ENCODE peak calls at places on chromosomes 3 and 15, in five cellular contexts. M, N, J, Y and O are unnamed samples.
A peak's percentile ranks its signal among the peaks of the same experiment; 100 is the strongest.

GRCh38 chr3:33299395-33300081 is 22.3 kb downstream of the FBXL2 start:
- DNase-seq in J (peak; percentile 78), Y (no peak), M (no peak), N (no peak), O (peak; percentile 70)

GRCh38 chr3:71847794-71848193 is 62.8 kb upstream of the PROK2 start:
- DNase-seq in M (no peak), J (no peak), Y (no peak), N (no peak), O (no peak)

GRCh38 chr3:171459130-171459941 is 869 bp downstream of the TNIK start:
- DNase-seq in N (peak; percentile 38), Y (peak; percentile 49), M (no peak), J (peak; percentile 46), O (peak; percentile 60)

GRCh38 chr3:14876942-14877341 is 58.2 kb downstream of the FGD5 start:
- DNase-seq in Y (peak; percentile 70), M (no peak), J (peak; percentile 39), N (peak; percentile 81), O (peak; percentile 7)

GRCh38 chr3:25883492-25883891 is 93.6 kb downstream of the OXSM start:
- DNase-seq in M (no peak), J (no peak), N (no peak), Y (no peak), O (no peak)

GRCh38 chr15:100663066-100663465 is 60.7 kb downstream of the ASB7 start:
- DNase-seq in M (no peak), J (no peak), N (no peak), Y (no peak), O (no peak)

GRCh38 chr3:107028626-107029025 is 348.6 kb upstream of the CCDC54 start:
- DNase-seq in M (no peak), J (no peak), N (no peak), Y (no peak), O (no peak)

GRCh38 chr3:75192065-75192658 is 472.0 kb upstream of the FRG2C start:
- DNase-seq in M (no peak), N (peak; percentile 28), J (peak; percentile 16), Y (no peak), O (peak; percentile 57)

GRCh38 chr15:56815247-56815646 is 81.9 kb upstream of the ZNF280D start:
- DNase-seq in Y (peak; percentile 40), M (no peak), J (no peak), N (no peak), O (no peak)

GRCh38 chr3:130539005-130539404 is 22.0 kb downstream of the COL6A6 start:
- DNase-seq in J (peak; percentile 31), N (peak; percentile 39), Y (no peak), M (no peak), O (peak; percentile 73)
- TF ChIP-seq CTCF in J (peak; percentile 72), N (no peak), Y (peak; percentile 18), M (peak; percentile 76), O (peak; percentile 89)

GRCh38 chr3:139677341-139678155 is at the start of gene NMNAT3:
- DNase-seq in N (peak; percentile 88), M (peak; percentile 37), J (peak; percentile 61), Y (peak; percentile 92), O (peak; percentile 64)

GRCh38 chr3:139674585-139675260 is 3.0 kb downstream of the NMNAT3 start:
- DNase-seq in M (no peak), J (no peak), Y (no peak), N (no peak), O (peak; percentile 4)

GRCh38 chr3:139676634-139677197 is 1.1 kb downstream of the NMNAT3 start:
- DNase-seq in M (no peak), N (no peak), J (no peak), Y (no peak), O (no peak)

GRCh38 chr3:139675327-139675726 is 2.4 kb downstream of the NMNAT3 start:
- DNase-seq in N (no peak), M (no peak), J (no peak), Y (no peak), O (no peak)

GRCh38 chr3:139679218-139679617 is 1.4 kb upstream of the NMNAT3 start:
- DNase-seq in J (no peak), Y (no peak), M (no peak), N (no peak), O (no peak)
- TF ChIP-seq CTCF in J (no peak), Y (no peak), M (no peak), N (no peak), O (no peak)

GRCh38 chr3:73192036-73192738 is 130.7 kb downstream of the EBLN2 start:
- DNase-seq in J (no peak), Y (no peak), N (no peak), M (no peak), O (no peak)
- TF ChIP-seq CTCF in J (no peak), Y (no peak), N (no peak), M (peak; percentile 40), O (peak; percentile 16)

GRCh38 chr3:50510325-50510724 is 6.9 kb upstream of the CACNA2D2 start:
- DNase-seq in M (no peak), J (no peak), N (no peak), Y (no peak), O (no peak)
- TF ChIP-seq CTCF in M (no peak), J (no peak), N (no peak), Y (no peak), O (no peak)

GRCh38 chr15:66744610-66745279 is 42.7 kb downstream of the SMAD6 start:
- DNase-seq in J (no peak), Y (no peak), M (no peak), N (no peak), O (no peak)
- TF ChIP-seq CTCF in J (no peak), Y (no peak), M (peak; percentile 14), N (no peak), O (peak; percentile 34)

DNA sequence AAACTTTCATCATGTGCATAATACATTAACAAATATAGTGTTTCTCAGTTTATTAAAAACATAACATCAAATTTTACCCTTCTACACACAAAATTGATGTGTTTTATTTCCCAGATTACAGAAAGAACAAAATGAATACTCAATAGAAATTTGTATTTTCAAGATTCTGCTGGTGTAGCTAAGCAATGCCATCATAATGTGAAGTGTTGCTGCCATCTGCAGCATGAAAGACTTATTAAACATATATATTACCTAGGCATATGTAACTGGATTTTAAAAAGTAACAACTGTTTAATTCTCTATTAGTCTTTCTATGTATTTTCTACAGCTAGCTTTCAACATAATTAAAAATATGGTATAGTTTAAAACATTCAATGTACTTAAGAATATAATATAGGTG is 27.5 kb downstream of the PLSCR5 start:
- DNase-seq in Y (no peak), M (no peak), N (no peak), J (peak; percentile 75), O (peak; percentile 88)
- TF ChIP-seq CTCF in Y (no peak), M (peak; percentile 3), N (no peak), J (peak; percentile 29), O (peak; percentile 50)

DNA sequence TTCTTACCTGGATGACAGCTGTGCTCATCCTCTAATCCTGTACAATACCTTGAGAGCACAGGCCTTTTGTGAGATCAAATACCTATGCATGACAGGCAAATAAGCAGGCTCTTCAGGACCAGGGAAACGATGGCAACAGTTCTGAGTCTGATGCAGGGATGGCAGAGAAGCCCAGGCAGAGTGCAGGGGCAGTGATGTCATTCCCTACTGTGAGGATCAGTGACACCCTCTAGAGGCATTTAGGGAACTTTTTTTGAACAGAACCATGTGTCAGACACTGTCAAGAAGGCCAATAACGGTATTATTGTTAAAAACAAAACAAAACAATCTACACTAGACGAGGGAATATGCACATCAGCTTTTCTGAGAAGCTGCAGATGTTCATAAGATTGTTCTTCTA is 314.8 kb upstream of the CTDSPL start:
- DNase-seq in N (no peak), J (peak; percentile 12), Y (peak; percentile 59), M (no peak), O (peak; percentile 14)
- TF ChIP-seq CTCF in N (no peak), J (no peak), Y (peak; percentile 22), M (no peak), O (peak; percentile 5)

DNA sequence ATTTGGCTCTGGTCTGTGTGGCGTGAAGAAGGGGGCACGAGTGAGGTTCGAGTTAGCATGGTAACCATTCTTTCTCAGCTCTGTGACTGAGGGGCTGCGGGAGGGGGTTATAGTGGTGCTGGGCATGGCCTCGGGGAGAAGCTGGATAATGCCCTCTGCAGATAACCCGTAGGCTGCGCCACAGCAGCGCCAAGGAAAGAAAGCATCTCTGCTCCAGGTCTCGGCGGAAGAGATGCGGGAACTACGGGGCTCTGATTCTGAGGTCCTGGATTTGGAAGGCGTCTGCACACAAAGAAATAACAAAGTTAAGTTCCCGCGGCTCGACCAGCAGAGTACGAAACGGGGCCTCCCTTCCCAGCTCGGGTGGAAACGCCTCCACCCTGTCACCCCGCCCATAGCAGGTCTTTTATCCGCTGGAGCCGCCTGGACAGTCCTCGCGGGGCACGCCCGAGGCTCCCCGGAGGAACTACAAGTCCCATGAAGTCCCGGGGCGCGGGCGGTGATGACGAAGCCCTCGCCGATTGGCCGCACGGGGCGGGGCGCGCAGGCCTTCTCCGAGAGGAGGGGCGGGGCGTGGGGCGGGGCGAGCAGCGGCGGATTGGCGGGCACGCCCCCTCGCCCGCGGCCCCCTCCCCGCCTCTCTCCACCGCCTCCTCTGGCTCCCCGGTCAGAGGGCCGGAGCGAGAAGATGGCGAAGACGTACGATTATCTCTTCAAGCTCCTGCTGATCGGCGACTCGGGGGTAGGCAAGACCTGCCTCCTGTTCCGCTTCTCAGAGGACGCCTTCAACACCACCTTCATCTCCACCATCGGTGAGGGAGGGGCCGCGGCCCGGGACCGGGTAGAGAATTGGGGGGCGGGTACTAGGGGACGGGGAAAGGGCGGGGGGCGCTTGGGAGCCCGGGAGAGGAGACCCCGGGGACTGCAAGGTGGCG is at the start of gene RAB8B:
- DNase-seq in J (peak; percentile 98), Y (peak; percentile 99), M (peak; percentile 68), N (peak; percentile 99), O (peak; percentile 98)
- TF ChIP-seq CTCF in J (no peak), Y (no peak), M (no peak), N (no peak), O (no peak)

GRCh38 chr3:158658889-158659288 is 13.6 kb downstream of the LXN start:
- DNase-seq in M (no peak), J (no peak), N (no peak), Y (no peak), O (no peak)
- TF ChIP-seq CTCF in M (no peak), J (no peak), N (no peak), Y (no peak), O (no peak)

GRCh38 chr15:88658070-88658965 is 19.5 kb downstream of the ISG20 start:
- DNase-seq in N (peak; percentile 23), M (no peak), J (no peak), Y (no peak), O (no peak)

GRCh38 chr15:88657326-88658069 is 18.7 kb downstream of the ISG20 start:
- DNase-seq in J (peak; percentile 51), N (peak; percentile 49), Y (no peak), M (no peak), O (peak; percentile 68)

GRCh38 chr15:88655780-88656488 is 17.1 kb downstream of the ISG20 start:
- DNase-seq in M (no peak), J (no peak), N (peak; percentile 1), Y (no peak), O (no peak)

GRCh38 chr15:88655103-88655553 is 16.3 kb downstream of the ISG20 start:
- DNase-seq in Y (no peak), J (no peak), M (no peak), N (peak; percentile 24), O (no peak)

DNA sequence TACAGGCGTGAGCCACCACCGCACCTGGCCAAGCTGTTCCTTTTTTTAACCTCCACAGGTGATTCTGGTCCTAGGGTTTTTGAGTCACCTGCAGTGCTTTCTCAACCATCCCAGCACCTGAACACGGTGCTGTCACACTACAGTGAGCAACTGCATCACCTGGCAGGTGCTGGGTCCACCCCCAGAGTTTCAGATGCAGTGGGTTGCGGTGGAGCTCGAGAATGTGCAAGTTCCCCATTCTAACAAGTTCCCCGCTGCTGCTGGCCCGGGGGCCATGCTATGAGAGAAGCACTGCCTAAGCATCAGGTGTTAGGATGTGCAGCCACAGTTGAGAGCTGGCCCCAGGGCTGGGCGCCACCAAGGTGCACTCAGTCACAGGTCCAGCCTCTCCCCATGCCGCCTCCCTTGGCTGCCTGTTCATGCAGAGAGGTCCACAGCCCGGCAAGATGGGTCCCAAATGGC is 18.0 kb downstream of the ISG20 start:
- DNase-seq in M (peak; percentile 80), J (no peak), N (peak; percentile 41), Y (no peak), O (no peak)
- TF ChIP-seq CTCF in M (no peak), J (no peak), N (no peak), Y (no peak), O (no peak)